ENCODE peak calls at places on chromosomes 6 and 20, in four cellular contexts. One of them, this sample, is unnamed.

GRCh38 chr20:44102582-44102981 is 84.4 kb downstream of the JPH2 start:
- DNase-seq in T-cell: no peak
- DNase-seq in GM13976: no peak
- DNase-seq in mesothelial cell of epicardium: no peak
- DNase-seq in this sample: no peak

GRCh38 chr6:150352321-150353296 is 16.2 kb upstream of the IYD start:
- DNase-seq in T-cell: no peak
- DNase-seq in GM13976: no peak
- DNase-seq in mesothelial cell of epicardium: no peak
- DNase-seq in this sample: no peak

GRCh38 chr6:14861491-14861943 is 384.4 kb upstream of the JARID2 start:
- DNase-seq in GM13976: no peak
- DNase-seq in mesothelial cell of epicardium: no peak
- DNase-seq in T-cell: no peak
- DNase-seq in this sample: no peak

GRCh38 chr6:157994126-157994795 is 12.6 kb downstream of the SYNJ2 start:
- DNase-seq in mesothelial cell of epicardium: no peak
- DNase-seq in GM13976: no peak
- DNase-seq in T-cell: no peak
- DNase-seq in this sample: no peak

GRCh38 chr20:41141153-41141815 is 3.9 kb downstream of the PLCG1 start:
- DNase-seq in mesothelial cell of epicardium: no peak
- DNase-seq in GM13976: no peak
- DNase-seq in T-cell: no peak
- DNase-seq in this sample: no peak

GRCh38 chr6:53539561-53539960 is 5.3 kb downstream of the GCLC start:
- DNase-seq in T-cell: no peak
- DNase-seq in mesothelial cell of epicardium: no peak
- DNase-seq in GM13976: no peak
- DNase-seq in this sample: no peak

GRCh38 chr6:72950114-72950860 is 275.0 kb downstream of the KHDC1L start:
- DNase-seq in GM13976: no peak
- DNase-seq in T-cell: no peak
- DNase-seq in mesothelial cell of epicardium: no peak
- DNase-seq in this sample: no peak

GRCh38 chr6:118774596-118774995 is 119.4 kb upstream of the ASF1A start:
- DNase-seq in mesothelial cell of epicardium: no peak
- DNase-seq in GM13976: no peak
- DNase-seq in T-cell: no peak
- DNase-seq in this sample: no peak

GRCh38 chr20:62743777-62744317 is 35.2 kb downstream of the NTSR1 start:
- DNase-seq in mesothelial cell of epicardium: no peak
- DNase-seq in T-cell: no peak
- DNase-seq in GM13976: no peak
- DNase-seq in this sample: no peak

GRCh38 chr20:63518946-63519764 is 1.4 kb upstream of the PPDPF start:
- DNase-seq in GM13976: no peak
- DNase-seq in T-cell: no peak
- DNase-seq in mesothelial cell of epicardium: no peak
- DNase-seq in this sample: peak

GRCh38 chr6:160110724-160111123 is 10.9 kb upstream of the SLC22A1 start:
- DNase-seq in T-cell: no peak
- DNase-seq in mesothelial cell of epicardium: no peak
- DNase-seq in GM13976: no peak
- DNase-seq in this sample: no peak

GRCh38 chr20:37229300-37229699 is 32.3 kb downstream of the GHRH start:
- DNase-seq in mesothelial cell of epicardium: no peak
- DNase-seq in T-cell: no peak
- DNase-seq in GM13976: no peak
- DNase-seq in this sample: no peak

GRCh38 chr6:113763311-113763766 is 93.8 kb upstream of the MARCKS start:
- DNase-seq in GM13976: no peak
- DNase-seq in T-cell: no peak
- DNase-seq in mesothelial cell of epicardium: no peak
- DNase-seq in this sample: no peak

GRCh38 chr6:89120371-89120770 is 2.5 kb upstream of the SRSF12 start:
- DNase-seq in mesothelial cell of epicardium: no peak
- DNase-seq in T-cell: no peak
- DNase-seq in GM13976: no peak
- DNase-seq in this sample: no peak

GRCh38 chr6:28742668-28743270 is 181.0 kb downstream of the TRIM27 start:
- DNase-seq in mesothelial cell of epicardium: no peak
- DNase-seq in T-cell: no peak
- DNase-seq in GM13976: no peak
- DNase-seq in this sample: no peak

GRCh38 chr6:15400572-15401004 is 154.7 kb downstream of the JARID2 start:
- DNase-seq in GM13976: peak
- DNase-seq in mesothelial cell of epicardium: peak
- DNase-seq in T-cell: peak
- DNase-seq in this sample: no peak

GRCh38 chr6:28982476-28983266 is 22.4 kb downstream of the ZNF311 start:
- DNase-seq in T-cell: no peak
- DNase-seq in mesothelial cell of epicardium: no peak
- DNase-seq in GM13976: no peak
- DNase-seq in this sample: peak

GRCh38 chr6:146650799-146651481 is 52.2 kb downstream of the ADGB start:
- DNase-seq in GM13976: no peak
- DNase-seq in T-cell: no peak
- DNase-seq in mesothelial cell of epicardium: no peak
- DNase-seq in this sample: no peak

GRCh38 chr6:3389390-3390167 is 67.3 kb downstream of the SLC22A23 start:
- DNase-seq in GM13976: no peak
- DNase-seq in mesothelial cell of epicardium: no peak
- DNase-seq in T-cell: no peak
- DNase-seq in this sample: no peak

GRCh38 chr6:3058957-3059356 is 9.3 kb upstream of the RIPK1 start:
- DNase-seq in mesothelial cell of epicardium: no peak
- DNase-seq in T-cell: no peak
- DNase-seq in GM13976: no peak
- DNase-seq in this sample: no peak

GRCh38 chr20:46022411-46023147 is 6.4 kb upstream of the SLC12A5 start:
- DNase-seq in mesothelial cell of epicardium: peak
- DNase-seq in GM13976: peak
- DNase-seq in T-cell: peak
- DNase-seq in this sample: peak

GRCh38 chr6:39931607-39932006 is 2.7 kb downstream of the MOCS1 start:
- DNase-seq in GM13976: no peak
- DNase-seq in mesothelial cell of epicardium: no peak
- DNase-seq in T-cell: no peak
- DNase-seq in this sample: no peak

GRCh38 chr6:147161974-147162495 is 42.2 kb upstream of the STXBP5 start:
- DNase-seq in T-cell: no peak
- DNase-seq in mesothelial cell of epicardium: no peak
- DNase-seq in GM13976: no peak
- DNase-seq in this sample: no peak

GRCh38 chr6:44002071-44002590 is 125.1 kb downstream of the MRPL14 start:
- DNase-seq in GM13976: no peak
- DNase-seq in T-cell: peak
- DNase-seq in mesothelial cell of epicardium: peak
- DNase-seq in this sample: no peak

GRCh38 chr6:169087436-169088046 is 166.1 kb downstream of the THBS2 start:
- DNase-seq in GM13976: no peak
- DNase-seq in mesothelial cell of epicardium: no peak
- DNase-seq in T-cell: no peak
- DNase-seq in this sample: no peak

GRCh38 chr6:3460253-3460652 is 3.4 kb upstream of the SLC22A23 start:
- DNase-seq in GM13976: no peak
- DNase-seq in T-cell: no peak
- DNase-seq in mesothelial cell of epicardium: no peak
- DNase-seq in this sample: no peak

This sample was measured in naive thymus-derived CD8-positive, alpha-beta T cell.